ENCODE peak calls at places on chromosome 10, in five cellular contexts. K is SK-N-SH, H is K562, R is GM12878, B is IMR-90. L is an unnamed sample.

GRCh38 chr10:11679946-11680345 is 62.2 kb upstream of the ECHDC3 start:
- DNase-seq in H (no peak), R (no peak), B (no peak), K (no peak), L (no peak)

GRCh38 chr10:118607768-118608354 is 12.4 kb upstream of the PRLHR start:
- DNase-seq in R (no peak), B (no peak), H (no peak), K (no peak), L (no peak)

GRCh38 chr10:25104441-25104840 is 70.4 kb upstream of the GPR158 start:
- DNase-seq in H (no peak), R (no peak), K (no peak), B (no peak), L (no peak)

GRCh38 chr10:132313305-132313704 is 5.6 kb upstream of the STK32C start:
- DNase-seq in R (no peak), K (no peak), H (no peak), B (no peak), L (no peak)

GRCh38 chr10:63681965-63682704 is 160.9 kb downstream of the REEP3 start:
- DNase-seq in K (no peak), B (peak; percentile 87), H (no peak), R (no peak), L (peak; percentile 36)

GRCh38 chr10:94066411-94066810 is 72.7 kb downstream of the PLCE1 start:
- DNase-seq in B (peak; percentile 65), R (no peak), H (peak; percentile 12), K (no peak), L (no peak)

GRCh38 chr10:37754538-37755323 is 102.7 kb downstream of the ZNF248 start:
- DNase-seq in H (peak; percentile 11), K (peak; percentile 32), R (no peak), B (no peak), L (peak; percentile 72)

GRCh38 chr10:47152861-47153349 is 147.1 kb upstream of the GDF10 start:
- DNase-seq in H (peak; percentile 36), R (no peak), B (no peak), K (no peak), L (peak; percentile 14)

GRCh38 chr10:109450702-109451101 is 472.6 kb downstream of the XPNPEP1 start:
- DNase-seq in K (no peak), R (no peak), B (no peak), H (no peak), L (no peak)

GRCh38 chr10:5632430-5632829 is 34.0 kb downstream of the ASB13 start:
- DNase-seq in R (no peak), B (no peak), K (no peak), H (no peak), L (peak; percentile 65)

GRCh38 chr10:97074256-97075145 is 111.3 kb downstream of the SLIT1 start:
- DNase-seq in K (peak; percentile 76), B (no peak), H (no peak), R (no peak), L (no peak)

GRCh38 chr10:17062493-17063487 is 66.8 kb downstream of the CUBN start:
- DNase-seq in K (no peak), R (no peak), H (no peak), B (peak; percentile 88), L (peak; percentile 83)

GRCh38 chr10:75466886-75467285 is 35.5 kb downstream of the LRMDA start:
- DNase-seq in H (no peak), B (no peak), R (no peak), K (no peak), L (no peak)

GRCh38 chr10:119412244-119412750 is 130.2 kb downstream of the RGS10 start:
- DNase-seq in B (peak; percentile 55), K (peak; percentile 96), R (no peak), H (no peak), L (no peak)

GRCh38 chr10:76918106-76918505 is 719.5 kb downstream of the KCNMA1 start:
- DNase-seq in H (no peak), R (no peak), K (no peak), B (no peak), L (no peak)

GRCh38 chr10:102775201-102775972 is 31.6 kb downstream of the WBP1L start:
- DNase-seq in B (peak; percentile 15), H (no peak), R (no peak), K (no peak), L (no peak)

GRCh38 chr10:61981460-61981859 is 80.0 kb downstream of the ARID5B start:
- DNase-seq in K (no peak), B (no peak), H (no peak), R (no peak), L (no peak)

GRCh38 chr10:22629126-22629525 is 85.3 kb downstream of the PIP4K2A start:
- DNase-seq in K (no peak), R (no peak), B (peak; percentile 51), H (no peak), L (no peak)

GRCh38 chr10:52474265-52474664 is 160.2 kb downstream of the DKK1 start:
- DNase-seq in K (no peak), R (no peak), B (no peak), H (no peak), L (no peak)

GRCh38 chr10:129329375-129330040 is 137.5 kb upstream of the MGMT start:
- DNase-seq in H (no peak), K (no peak), R (no peak), B (no peak), L (no peak)

GRCh38 chr10:43395571-43396060 is 13.4 kb downstream of the HNRNPF start:
- DNase-seq in H (peak; percentile 60), K (peak; percentile 58), B (peak; percentile 28), R (no peak), L (no peak)
- TF ChIP-seq RCOR1 in H (no peak), K (no peak), B (no peak), R (no peak), L (no peak)

DNA sequence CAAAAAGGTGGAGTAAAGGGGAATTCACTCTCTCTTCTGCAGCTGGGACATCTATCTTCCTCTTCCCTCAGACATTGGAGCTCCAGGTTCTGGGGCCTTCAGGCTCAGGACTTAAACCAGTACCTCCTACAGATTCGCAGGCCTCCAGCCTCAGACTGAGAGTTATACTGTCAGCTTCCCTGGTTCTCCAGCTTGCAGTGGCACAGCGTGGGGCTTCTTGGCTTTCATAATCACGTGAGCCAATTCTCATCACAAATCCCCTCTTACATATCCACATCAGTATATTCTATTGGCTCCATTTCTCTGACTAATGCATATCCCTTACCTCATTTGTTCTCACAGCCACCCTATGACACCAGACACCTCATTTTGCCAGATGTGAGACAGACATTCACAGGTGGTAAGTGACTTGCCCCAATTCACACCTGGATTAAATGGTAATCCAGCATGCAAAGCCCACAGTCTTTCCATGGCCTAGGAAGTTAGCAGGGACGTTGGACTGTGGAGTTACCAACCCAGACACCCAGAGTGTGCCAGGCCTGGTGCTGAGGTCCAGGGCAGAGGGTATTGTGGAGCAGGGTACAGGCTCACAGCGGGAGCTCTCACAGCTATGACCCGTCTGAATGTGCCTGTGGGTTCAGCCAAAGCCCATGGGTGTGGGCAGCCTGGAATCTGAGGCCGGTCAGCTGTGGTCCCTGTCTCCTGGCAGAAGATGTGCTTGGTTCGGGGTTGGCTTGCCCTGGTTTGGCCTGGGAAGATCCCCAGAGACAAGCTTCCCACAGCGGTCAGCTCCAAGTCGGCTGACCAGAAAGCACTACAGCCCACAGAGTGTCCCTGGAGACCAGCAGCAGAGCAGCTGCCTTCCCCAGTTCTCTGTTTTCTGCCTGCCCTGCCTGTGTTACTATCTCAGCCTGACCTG is 18.4 kb upstream of the ZCCHC24 start:
- DNase-seq in K (no peak), H (no peak), R (no peak), B (no peak), L (no peak)
- TF ChIP-seq RCOR1 in K (no peak), H (no peak), R (no peak), B (no peak), L (no peak)

DNA sequence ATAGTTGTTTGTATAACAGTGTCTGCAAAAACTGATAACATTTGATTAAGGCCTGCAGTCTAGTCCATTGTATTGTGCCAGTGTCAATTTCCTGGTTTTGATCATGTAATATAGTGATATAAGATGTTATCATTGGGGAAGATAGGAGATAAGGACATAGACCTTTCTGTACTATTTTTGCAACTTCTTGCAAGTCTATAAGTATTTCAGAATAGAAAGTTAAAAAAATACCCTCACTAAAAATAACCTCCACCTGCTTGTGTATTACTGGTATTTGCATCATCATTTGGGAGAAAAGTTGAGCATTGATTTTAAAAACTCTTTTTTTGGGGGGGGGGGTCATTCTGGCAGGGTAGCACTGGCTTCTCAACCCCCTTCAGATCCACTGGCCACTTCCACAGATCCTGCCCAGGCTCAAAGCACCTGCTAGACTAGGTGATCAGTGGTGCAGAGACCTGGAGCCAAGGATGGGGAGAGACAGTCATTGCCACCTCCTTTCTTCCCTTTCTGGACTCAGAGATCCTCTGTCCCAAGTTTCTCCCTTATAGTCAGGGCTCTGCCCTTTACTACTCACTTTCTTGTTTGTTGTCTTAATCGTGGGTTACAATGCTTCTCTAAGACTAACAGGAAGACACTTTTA is 103.0 kb downstream of the RBM20 start:
- DNase-seq in B (no peak), R (no peak), H (no peak), K (no peak), L (no peak)
- TF ChIP-seq RCOR1 in B (no peak), R (no peak), H (no peak), K (no peak), L (no peak)

GRCh38 chr10:114618722-114619121 is 39.4 kb downstream of the ABLIM1 start:
- DNase-seq in H (no peak), K (no peak), R (no peak), B (no peak), L (no peak)
- TF ChIP-seq RCOR1 in H (no peak), K (no peak), R (no peak), B (no peak), L (no peak)

GRCh38 chr10:31928531-31929259 is at the start of gene ARHGAP12:
- DNase-seq in K (peak; percentile 96), H (peak; percentile 91), B (peak; percentile 77), R (no peak), L (peak; percentile 89)
- TF ChIP-seq RCOR1 in K (no peak), H (no peak), B (no peak), R (no peak), L (no peak)

GRCh38 chr10:31947144-31947926 is 18.7 kb upstream of the ARHGAP12 start:
- DNase-seq in B (peak; percentile 95), H (no peak), K (peak; percentile 50), R (no peak), L (peak; percentile 87)
- TF ChIP-seq RCOR1 in B (peak; percentile 93), H (no peak), K (no peak), R (no peak), L (no peak)

GRCh38 chr10:69285699-69286098 is 7.4 kb downstream of the HK1 start:
- DNase-seq in R (no peak), K (no peak), B (no peak), H (no peak), L (no peak)

GRCh38 chr10:69290993-69291392 is 12.7 kb downstream of the HK1 start:
- DNase-seq in R (no peak), H (no peak), K (no peak), B (no peak), L (no peak)

GRCh38 chr10:69281507-69282413 is 3.5 kb downstream of the HK1 start:
- DNase-seq in R (no peak), H (no peak), K (no peak), B (no peak), L (no peak)

GRCh38 chr10:69292449-69292848 is 14.2 kb downstream of the HK1 start:
- DNase-seq in R (no peak), H (peak; percentile 61), K (no peak), B (no peak), L (no peak)

GRCh38 chr10:69287181-69287580 is 8.9 kb downstream of the HK1 start:
- DNase-seq in B (no peak), R (no peak), K (no peak), H (no peak), L (no peak)
- TF ChIP-seq RCOR1 in B (no peak), R (no peak), K (no peak), H (no peak), L (no peak)